ENCODE peak calls at places on chromosomes 11 and 22, in nine cellular contexts. C, J, D, S, H, P, Y, O and L are unnamed samples.

GRCh38 chr11:65944767-65945166 is 513 bp upstream of the TSGA10IP start:
- DNase-seq in S (no peak), D (no peak), C (no peak), H (no peak), Y (no peak), J (no peak), P (no peak), O (no peak), L (no peak)

GRCh38 chr22:23064381-23065068 is 5.8 kb upstream of the GNAZ start:
- DNase-seq in J (no peak), H (no peak), Y (no peak), O (no peak), P (no peak), C (peak; percentile 27), S (peak; percentile 36), D (no peak), L (peak; percentile 5)

GRCh38 chr11:721913-722811 is 16.1 kb downstream of the EPS8L2 start:
- DNase-seq in H (peak; percentile 51), D (no peak), P (no peak), Y (no peak), C (peak; percentile 42), O (no peak), S (no peak), J (no peak), L (no peak)

GRCh38 chr11:96257972-96258951 is 84.7 kb downstream of the MAML2 start:
- DNase-seq in H (peak; percentile 21), D (no peak), P (no peak), O (peak; percentile 36), Y (no peak), S (no peak), C (no peak), J (no peak), L (no peak)

GRCh38 chr11:31815743-31816466 is 4.8 kb upstream of the PAX6 start:
- DNase-seq in C (peak; percentile 17), Y (no peak), H (no peak), J (peak; percentile 34), S (no peak), O (no peak), P (no peak), D (no peak), L (no peak)

GRCh38 chr11:104650234-104650633 is 248.0 kb downstream of the CASP12 start:
- DNase-seq in J (no peak), H (no peak), O (no peak), C (peak; percentile 17), S (no peak), P (no peak), D (peak; percentile 23), Y (no peak), L (peak; percentile 40)

GRCh38 chr11:61587541-61587941 is 6.7 kb upstream of the SYT7 start:
- DNase-seq in D (peak; percentile 62), H (peak; percentile 31), P (no peak), C (peak; percentile 77), S (no peak), Y (no peak), J (no peak), O (peak; percentile 41), L (peak; percentile 78)

GRCh38 chr11:75719639-75720239 is 2.1 kb downstream of the MOGAT2 start:
- DNase-seq in J (no peak), O (no peak), C (no peak), H (no peak), P (no peak), D (no peak), S (no peak), Y (no peak), L (no peak)

GRCh38 chr22:44201556-44202129 is 20.9 kb downstream of the PARVG start:
- DNase-seq in J (no peak), Y (no peak), D (peak; percentile 6), O (no peak), S (peak; percentile 77), C (no peak), P (no peak), H (no peak), L (no peak)

GRCh38 chr22:39278040-39278439 is 33.3 kb upstream of the PDGFB start:
- DNase-seq in D (no peak), S (no peak), C (no peak), Y (no peak), P (no peak), O (no peak), J (no peak), H (no peak), L (no peak)